ENCODE peak calls at places on chromosome 22, in four cellular contexts. X is adrenal gland, J is lung, T is HL-60. B is an unnamed sample.
A peak's percentile ranks its signal among the peaks of the same experiment; 100 is the strongest.

GRCh38 chr22:20424937-20425587 is 12.6 kb downstream of the SCARF2 start:
- DNase-seq in X (no peak), J (no peak), T (no peak), B (no peak)

GRCh38 chr22:26646158-26646557 is 11.2 kb upstream of the MIAT start:
- DNase-seq in X (no peak), J (no peak), T (no peak), B (no peak)

GRCh38 chr22:29143848-29144785 is 61.6 kb upstream of the EMID1 start:
- DNase-seq in X (peak; percentile 20), J (no peak), T (no peak), B (no peak)

GRCh38 chr22:45968751-45969413 is 8.1 kb downstream of the WNT7B start:
- DNase-seq in X (no peak), J (no peak), T (no peak), B (no peak)

GRCh38 chr22:29205598-29206371 is at the start of gene EMID1:
- DNase-seq in X (peak; percentile 56), J (no peak), T (no peak), B (peak; percentile 30)

GRCh38 chr22:42432020-42432596 is at the start of gene NFAM1:
- DNase-seq in X (peak; percentile 51), J (peak; percentile 61), T (peak; percentile 83), B (peak; percentile 90)

GRCh38 chr22:50621948-50622722 is 5.8 kb downstream of the ARSA start:
- DNase-seq in X (no peak), J (no peak), T (no peak), B (no peak)

GRCh38 chr22:25869771-25870170 is 127.8 kb downstream of the MYO18B start:
- DNase-seq in X (no peak), J (no peak), T (no peak), B (no peak)

GRCh38 chr22:41256254-41256897 is 15.6 kb upstream of the CHADL start:
- DNase-seq in X (no peak), J (no peak), T (no peak), B (no peak)

GRCh38 chr22:23751441-23751996 is 607 bp upstream of the ZNF70 start:
- DNase-seq in X (peak; percentile 65), J (no peak), T (no peak), B (no peak)

GRCh38 chr22:25143161-25144076 is 56.2 kb upstream of the CRYBB3 start:
- DNase-seq in X (no peak), J (no peak), T (no peak), B (no peak)

DNA sequence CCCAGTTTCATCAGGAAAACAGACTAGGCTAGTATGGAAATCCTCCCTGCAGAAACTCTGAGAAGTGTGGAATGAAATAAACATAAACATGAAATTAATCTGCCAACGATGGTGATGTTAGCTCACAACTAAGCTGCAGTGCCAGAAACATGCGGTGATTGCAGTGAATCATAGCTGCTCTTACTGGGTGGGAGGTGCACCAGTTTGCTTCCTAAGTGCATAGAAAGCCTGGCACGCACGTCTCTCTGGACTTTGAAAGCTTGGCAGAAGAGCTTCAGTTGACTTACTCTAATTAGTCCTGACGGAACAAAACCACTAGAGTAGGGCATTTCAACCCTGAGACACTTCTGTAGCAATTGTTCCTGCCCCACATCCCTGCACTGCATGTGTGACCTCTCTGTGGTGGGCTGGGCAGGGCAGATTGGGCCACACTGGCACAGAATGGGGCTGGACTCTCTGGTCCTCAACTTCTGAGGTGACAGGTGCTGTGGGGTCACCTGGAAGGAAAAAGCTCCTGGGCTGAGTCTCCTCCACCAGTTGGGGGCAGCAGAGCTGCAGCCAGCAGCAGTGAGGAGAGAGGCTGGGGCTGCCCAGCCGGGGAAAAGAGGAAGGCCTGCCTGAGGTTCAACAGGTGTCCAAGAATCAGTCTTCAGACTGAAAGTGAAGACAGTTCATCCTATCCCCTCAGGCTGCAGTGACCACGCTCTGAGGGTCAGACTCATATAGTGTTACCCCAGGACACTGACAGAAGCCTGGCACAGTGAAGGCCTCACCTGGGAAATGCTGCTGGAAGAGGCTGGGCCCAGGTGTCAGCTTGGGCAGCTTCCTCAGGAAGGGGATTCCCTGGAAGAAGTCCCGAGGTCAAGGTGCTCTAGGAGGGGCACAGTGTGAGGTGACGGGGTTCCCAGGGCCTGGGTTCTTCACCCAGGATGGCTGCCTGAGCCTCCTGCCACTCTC is 40.5 kb downstream of the GGTLC2 start:
- DNase-seq in X (no peak), J (no peak), T (no peak), B (no peak)
- TF ChIP-seq CTCF in X (peak; percentile 22), J (no peak), T (peak; percentile 50), B (peak; percentile 48)

GRCh38 chr22:37816543-37817180 is 6.5 kb upstream of the GALR3 start:
- DNase-seq in X (no peak), J (no peak), T (no peak), B (no peak)

GRCh38 chr22:37820350-37820749 is 2.8 kb upstream of the GALR3 start:
- DNase-seq in X (no peak), J (no peak), T (no peak), B (no peak)

GRCh38 chr22:37819100-37819433 is 4.1 kb upstream of the GALR3 start:
- DNase-seq in X (no peak), J (no peak), T (no peak), B (no peak)

GRCh38 chr22:37817705-37818311 is 5.4 kb upstream of the GALR3 start:
- DNase-seq in X (peak; percentile 91), J (peak; percentile 79), T (no peak), B (peak; percentile 65)

GRCh38 chr22:37818397-37819099 is 4.6 kb upstream of the GALR3 start:
- DNase-seq in X (peak; percentile 70), J (peak; percentile 66), T (no peak), B (peak; percentile 72)
- TF ChIP-seq CTCF in X (no peak), J (no peak), T (no peak), B (peak; percentile 57)

DNA sequence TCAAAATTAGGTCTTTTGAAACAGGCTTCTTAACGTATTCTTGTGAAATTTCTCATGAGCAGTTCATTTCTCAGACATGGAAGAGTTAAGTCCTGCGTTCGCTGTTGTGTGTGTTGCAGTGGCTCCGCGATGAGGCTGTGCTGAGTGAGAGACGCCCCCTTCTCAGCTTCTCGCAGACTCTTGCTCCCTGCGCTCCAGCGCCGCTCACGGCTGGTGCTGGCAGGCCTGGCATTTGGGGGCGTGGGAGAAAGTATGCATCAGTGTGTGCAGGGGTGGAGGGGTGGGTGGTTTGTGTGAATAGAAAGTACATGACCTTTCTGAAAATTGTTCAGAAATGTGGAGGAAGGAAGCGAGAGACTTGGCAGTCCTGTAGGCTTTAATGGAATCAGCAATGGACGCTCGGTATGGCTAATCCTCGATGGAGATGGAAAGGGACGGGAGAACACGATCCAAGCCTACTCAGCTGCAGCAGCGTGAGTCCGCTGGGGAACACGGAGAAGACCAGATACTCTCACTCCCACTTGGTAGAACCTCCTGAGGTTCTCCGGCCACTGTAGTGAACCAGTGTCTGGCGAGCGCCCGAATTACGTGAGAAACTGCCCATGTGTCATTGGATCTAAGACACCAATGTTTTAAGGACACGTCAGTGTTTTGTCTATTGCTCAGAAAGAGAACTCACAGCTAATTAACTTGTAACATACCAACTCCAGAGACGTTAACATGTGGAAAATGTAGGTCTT is 5.9 kb downstream of the TAB1 start:
- DNase-seq in X (no peak), J (no peak), T (no peak), B (no peak)
- TF ChIP-seq CTCF in X (no peak), J (no peak), T (no peak), B (no peak)

GRCh38 chr22:44940121-44940520 is 69.7 kb downstream of the PHF21B start:
- DNase-seq in X (no peak), J (no peak), T (no peak), B (no peak)

GRCh38 chr22:44939451-44939850 is 70.4 kb downstream of the PHF21B start:
- DNase-seq in X (no peak), J (no peak), T (no peak), B (no peak)

GRCh38 chr22:44942979-44943700 is 66.7 kb downstream of the PHF21B start:
- DNase-seq in X (no peak), J (no peak), T (no peak), B (no peak)

GRCh38 chr22:44942056-44942455 is 67.7 kb downstream of the PHF21B start:
- DNase-seq in X (no peak), J (no peak), T (no peak), B (no peak)

DNA sequence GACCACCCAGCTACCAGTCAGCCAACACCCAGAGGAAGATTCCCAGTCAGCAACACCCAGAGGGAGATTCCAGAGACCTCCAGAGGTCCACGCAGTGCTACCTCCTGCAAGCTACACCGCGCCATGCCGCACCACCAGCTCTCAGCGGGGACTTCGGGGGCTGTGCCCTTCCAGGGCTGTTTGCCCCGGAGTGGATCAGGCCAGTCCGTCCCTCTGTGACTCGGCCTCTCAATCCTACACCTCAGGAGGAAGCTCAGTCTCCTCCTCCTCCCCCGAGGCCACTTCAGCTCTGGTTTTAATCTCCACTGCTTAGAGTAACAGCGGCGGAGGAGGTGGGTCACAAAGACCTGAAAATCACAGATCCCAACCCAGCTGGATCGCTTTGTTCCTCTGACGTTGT is 68.6 kb downstream of the PHF21B start:
- DNase-seq in X (no peak), J (no peak), T (no peak), B (no peak)
- TF ChIP-seq CTCF in X (no peak), J (no peak), T (no peak), B (no peak)

GRCh38 chr22:31399211-31400022 is at the start of gene DRG1:
- DNase-seq in X (peak; percentile 98), J (peak; percentile 96), T (peak; percentile 96), B (peak; percentile 94)
- TF ChIP-seq CTCF in X (no peak), J (peak; percentile 8), T (no peak), B (no peak)

DNA sequence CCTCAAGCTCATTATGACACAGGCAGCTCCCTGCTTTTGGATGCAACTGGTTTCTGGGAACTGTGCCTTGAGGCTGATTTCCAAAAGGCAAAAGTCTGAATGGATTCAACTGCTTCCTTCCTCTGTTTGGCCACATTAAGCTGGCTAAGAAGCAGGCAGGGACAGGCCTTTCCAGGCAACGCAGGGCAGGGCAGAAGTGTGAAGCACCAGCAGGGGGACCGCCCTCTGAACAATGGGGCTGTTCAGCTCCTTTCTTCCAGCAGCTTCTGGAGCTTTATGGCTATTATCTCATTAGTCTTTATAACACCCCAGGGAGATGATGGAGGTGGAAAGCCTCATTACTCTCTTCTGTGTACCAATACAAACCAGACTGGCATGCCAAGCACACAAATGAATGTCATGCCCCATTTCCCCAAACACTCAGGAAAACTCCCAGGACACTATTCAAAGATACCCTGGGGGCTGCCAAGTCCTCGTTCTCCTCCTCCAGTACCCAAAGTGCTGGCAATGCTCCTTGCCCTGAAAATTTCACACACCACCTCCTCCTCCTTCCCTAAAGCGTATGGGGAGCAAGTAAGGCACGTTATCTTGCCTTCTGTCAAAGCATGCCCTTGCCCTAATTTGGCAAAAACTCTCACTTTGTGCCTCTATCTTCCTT is 21.3 kb downstream of the MORC2 start:
- DNase-seq in X (no peak), J (no peak), T (no peak), B (no peak)
- TF ChIP-seq CTCF in X (no peak), J (no peak), T (no peak), B (no peak)